ENCODE peak calls at places on chromosomes 5 and 9, in nine cellular contexts. J is GM23248; R is ovary; Q is body of pancreas; S is pancreas; V is effector memory CD4-positive, alpha-beta T cell; O is mammary epithelial cell; H is hepatocyte; L is CD8-positive, alpha-beta T cell. X is an unnamed sample.

GRCh38 chr9:132488611-132489010 is 78.6 kb downstream of the CFAP77 start:
- DNase-seq in J (no peak), R (no peak), Q (no peak), S (no peak), V (no peak), O (no peak), H (no peak), L (no peak), X (no peak)

GRCh38 chr9:12060811-12061210 is 632.4 kb upstream of the TYRP1 start:
- DNase-seq in J (no peak), R (no peak), Q (no peak), S (no peak), V (no peak), O (no peak), H (no peak), L (no peak), X (no peak)

GRCh38 chr9:129023908-129024233 is 4.3 kb downstream of the SH3GLB2 start:
- DNase-seq in J (no peak), R (no peak), Q (no peak), S (no peak), V (no peak), O (no peak), H (no peak), L (no peak), X (no peak)

GRCh38 chr5:180809403-180810209 is 7.0 kb upstream of the MGAT1 start:
- DNase-seq in J (peak; percentile 95), R (peak; percentile 95), Q (peak; percentile 90), S (peak; percentile 82), V (peak; percentile 83), O (peak; percentile 90), H (peak; percentile 96), L (peak; percentile 86), X (peak; percentile 92)

GRCh38 chr5:20959347-20959746 is 971.3 kb upstream of the CDH18 start:
- DNase-seq in J (no peak), R (no peak), Q (no peak), S (no peak), V (no peak), O (no peak), H (no peak), L (no peak), X (no peak)

GRCh38 chr5:33272288-33272687 is 168.5 kb upstream of the TARS1 start:
- DNase-seq in J (peak; percentile 95), R (no peak), Q (no peak), S (no peak), V (no peak), O (peak; percentile 90), H (no peak), L (no peak), X (no peak)

GRCh38 chr5:151338734-151339133 is 8.6 kb downstream of the SLC36A2 start:
- DNase-seq in J (no peak), R (no peak), Q (no peak), S (no peak), V (no peak), O (no peak), H (no peak), L (no peak), X (no peak)

GRCh38 chr5:77222722-77223121 is 12.2 kb downstream of the PDE8B start:
- DNase-seq in J (no peak), R (no peak), Q (no peak), S (no peak), V (no peak), O (no peak), H (no peak), L (no peak), X (no peak)

GRCh38 chr5:134436523-134437339 is 25.1 kb upstream of the CDKN2AIPNL start:
- DNase-seq in J (peak; percentile 99), R (no peak), Q (peak; percentile 86), S (peak; percentile 81), V (peak; percentile 34), O (peak; percentile 55), H (peak; percentile 83), L (peak; percentile 57), X (peak; percentile 19)
- H3K27ac ChIP-seq in J (peak overlapping the region; percentile 99), R (no peak overlapping the region), Q (peak overlapping the region; percentile 86), S (peak overlapping the region; percentile 85), V (peak overlapping the region; percentile 59), O (peak overlapping the region; percentile 95), H (peak overlapping the region; percentile 98), L (peak overlapping the region; percentile 30), X (no peak overlapping the region)

DNA sequence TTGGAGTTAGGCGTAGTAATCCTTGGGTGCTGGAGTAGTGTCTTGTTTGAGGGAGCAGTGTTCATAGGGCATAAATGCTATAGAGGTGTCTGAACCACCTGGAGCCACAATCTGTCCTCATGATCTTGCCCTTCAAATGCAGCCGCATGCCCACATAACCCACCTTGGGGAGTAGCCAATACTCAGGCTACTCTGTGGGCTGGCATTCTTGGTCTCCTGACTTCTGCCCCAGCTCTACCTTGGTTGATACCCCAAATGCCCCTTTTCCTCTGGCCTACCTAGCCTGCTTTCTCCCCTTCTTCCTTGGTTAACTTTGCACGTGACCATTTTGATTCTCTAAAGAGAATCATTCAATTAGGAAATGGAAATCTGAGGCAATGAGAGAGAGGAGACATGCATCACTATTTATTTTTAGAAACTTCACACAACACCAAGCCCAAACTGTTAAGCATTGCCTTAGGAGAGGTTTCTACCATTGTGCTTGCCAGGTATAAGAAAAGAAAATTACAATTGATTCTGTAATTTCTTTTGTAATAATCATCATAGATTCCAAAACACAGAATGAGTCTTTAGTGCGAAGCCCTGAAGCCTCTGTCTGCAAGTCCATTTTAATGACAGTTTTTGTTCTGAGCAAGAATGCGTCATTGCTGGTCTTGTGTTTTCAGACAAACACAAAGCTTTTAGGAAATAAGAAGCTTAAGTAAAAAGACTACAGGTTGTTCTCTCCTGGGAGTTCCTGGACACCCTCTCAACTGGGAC is 135.2 kb downstream of the C9orf152 start:
- DNase-seq in J (peak; percentile 76), R (no peak), Q (no peak), S (no peak), V (no peak), O (peak; percentile 35), H (no peak), L (no peak), X (no peak)
- H3K27ac ChIP-seq in J (peak overlapping the region; percentile 93), R (no peak overlapping the region), Q (no peak overlapping the region), S (no peak overlapping the region), V (no peak overlapping the region), O (no peak overlapping the region), H (no peak overlapping the region), L (no peak overlapping the region), X (no peak overlapping the region)

GRCh38 chr5:1345876-1346626 is 1.2 kb upstream of the CLPTM1L start:
- DNase-seq in J (no peak), R (no peak), Q (no peak), S (no peak), V (no peak), O (no peak), H (no peak), L (no peak), X (no peak)
- H3K27ac ChIP-seq in J (no peak overlapping the region), R (peak overlapping the region; percentile 89), Q (no peak overlapping the region), S (no peak overlapping the region), V (no peak overlapping the region), O (peak overlapping the region; percentile 78), H (peak overlapping the region; percentile 88), L (peak overlapping the region; percentile 89), X (no peak overlapping the region)

GRCh38 chr9:124312290-124313265 is 54.8 kb downstream of the NEK6 start:
- DNase-seq in J (no peak), R (no peak), Q (no peak), S (no peak), V (no peak), O (no peak), H (no peak), L (no peak), X (no peak)
- H3K27ac ChIP-seq in J (no peak overlapping the region), R (no peak overlapping the region), Q (no peak overlapping the region), S (no peak overlapping the region), V (no peak overlapping the region), O (no peak overlapping the region), H (no peak overlapping the region), L (no peak overlapping the region), X (no peak overlapping the region)

GRCh38 chr9:134652291-134653225 is 11.0 kb downstream of the COL5A1 start:
- DNase-seq in J (no peak), R (no peak), Q (no peak), S (no peak), V (no peak), O (no peak), H (no peak), L (no peak), X (no peak)

GRCh38 chr9:134656334-134657034 is 14.9 kb downstream of the COL5A1 start:
- DNase-seq in J (peak; percentile 61), R (no peak), Q (no peak), S (no peak), V (no peak), O (no peak), H (no peak), L (no peak), X (no peak)

GRCh38 chr9:134653259-134654009 is 11.8 kb downstream of the COL5A1 start:
- DNase-seq in J (no peak), R (no peak), Q (no peak), S (no peak), V (no peak), O (no peak), H (no peak), L (no peak), X (no peak)

GRCh38 chr9:134655591-134656333 is 14.2 kb downstream of the COL5A1 start:
- DNase-seq in J (no peak), R (no peak), Q (no peak), S (no peak), V (no peak), O (no peak), H (no peak), L (no peak), X (no peak)

GRCh38 chr9:134655101-134655500 is 13.5 kb downstream of the COL5A1 start:
- DNase-seq in J (no peak), R (no peak), Q (no peak), S (no peak), V (no peak), O (no peak), H (no peak), L (no peak), X (no peak)
- H3K27ac ChIP-seq in J (peak overlapping the region; percentile 21), R (no peak overlapping the region), Q (no peak overlapping the region), S (no peak overlapping the region), V (no peak overlapping the region), O (no peak overlapping the region), H (no peak overlapping the region), L (no peak overlapping the region), X (no peak overlapping the region)

GRCh38 chr5:143313298-143313852 is 90.1 kb downstream of the NR3C1 start:
- DNase-seq in J (peak; percentile 64), R (no peak), Q (no peak), S (no peak), V (no peak), O (no peak), H (no peak), L (no peak), X (no peak)
- H3K27ac ChIP-seq in J (peak overlapping the region; percentile 79), R (no peak overlapping the region), Q (no peak overlapping the region), S (no peak overlapping the region), V (no peak overlapping the region), O (peak overlapping the region; percentile 92), H (no peak overlapping the region), L (no peak overlapping the region), X (no peak overlapping the region)

GRCh38 chr9:18485691-18486090 is 11.7 kb downstream of the ADAMTSL1 start:
- DNase-seq in J (peak; percentile 67), R (no peak), Q (no peak), S (no peak), V (no peak), O (no peak), H (no peak), L (no peak), X (peak; percentile 21)
- H3K27ac ChIP-seq in J (peak overlapping the region; percentile 98), R (no peak overlapping the region), Q (no peak overlapping the region), S (no peak overlapping the region), V (no peak overlapping the region), O (no peak overlapping the region), H (no peak overlapping the region), L (no peak overlapping the region), X (no peak overlapping the region)